ENCODE peak calls at places on chromosomes 16 and 17, in eight cellular contexts. One of them, this sample, is unnamed.

GRCh38 chr17:48011405-48012150 is 26.0 kb downstream of the COPZ2 start:
- DNase-seq in ACHN: peak; percentile 51
- DNase-seq in sciatic nerve: no peak
- DNase-seq in BJ: no peak
- DNase-seq in cardiac fibroblast: peak; percentile 53
- DNase-seq in NCI-H2081: no peak
- DNase-seq in fibroblast of mammary gland: peak; percentile 48
- DNase-seq in esophagus squamous epithelium: no peak
- DNase-seq in this sample: peak; percentile 26

GRCh38 chr16:83727018-83727417 is 80.8 kb upstream of the HSBP1 start:
- DNase-seq in ACHN: no peak
- DNase-seq in sciatic nerve: no peak
- DNase-seq in BJ: no peak
- DNase-seq in cardiac fibroblast: peak; percentile 35
- DNase-seq in NCI-H2081: no peak
- DNase-seq in fibroblast of mammary gland: peak; percentile 12
- DNase-seq in esophagus squamous epithelium: no peak
- DNase-seq in this sample: no peak

GRCh38 chr17:48494335-48494734 is 36.5 kb downstream of the HOXB1 start:
- DNase-seq in ACHN: no peak
- DNase-seq in sciatic nerve: no peak
- DNase-seq in BJ: no peak
- DNase-seq in cardiac fibroblast: peak; percentile 81
- DNase-seq in NCI-H2081: no peak
- DNase-seq in fibroblast of mammary gland: peak; percentile 91
- DNase-seq in esophagus squamous epithelium: no peak
- DNase-seq in this sample: peak; percentile 36

GRCh38 chr16:54647731-54648221 is 282.9 kb upstream of the IRX5 start:
- DNase-seq in ACHN: no peak
- DNase-seq in sciatic nerve: no peak
- DNase-seq in BJ: no peak
- DNase-seq in cardiac fibroblast: peak; percentile 74
- DNase-seq in NCI-H2081: peak; percentile 5
- DNase-seq in fibroblast of mammary gland: peak; percentile 72
- DNase-seq in esophagus squamous epithelium: no peak
- DNase-seq in this sample: peak; percentile 17

GRCh38 chr16:11681526-11681925 is 13.3 kb downstream of the SNN start:
- DNase-seq in ACHN: no peak
- DNase-seq in sciatic nerve: no peak
- DNase-seq in BJ: no peak
- DNase-seq in cardiac fibroblast: no peak
- DNase-seq in NCI-H2081: no peak
- DNase-seq in fibroblast of mammary gland: no peak
- DNase-seq in esophagus squamous epithelium: no peak
- DNase-seq in this sample: no peak

GRCh38 chr16:84611041-84611440 is 6.8 kb downstream of the COTL1 start:
- DNase-seq in ACHN: no peak
- DNase-seq in sciatic nerve: no peak
- DNase-seq in BJ: no peak
- DNase-seq in cardiac fibroblast: peak; percentile 18
- DNase-seq in NCI-H2081: no peak
- DNase-seq in fibroblast of mammary gland: peak; percentile 44
- DNase-seq in esophagus squamous epithelium: no peak
- DNase-seq in this sample: no peak

GRCh38 chr17:49021095-49021767 is 24.0 kb downstream of the IGF2BP1 start:
- DNase-seq in ACHN: no peak
- DNase-seq in sciatic nerve: no peak
- DNase-seq in BJ: no peak
- DNase-seq in cardiac fibroblast: peak; percentile 48
- DNase-seq in NCI-H2081: no peak
- DNase-seq in fibroblast of mammary gland: no peak
- DNase-seq in esophagus squamous epithelium: no peak
- DNase-seq in this sample: no peak

GRCh38 chr17:77802811-77803220 is 155.7 kb upstream of the TNRC6C start:
- DNase-seq in ACHN: no peak
- DNase-seq in sciatic nerve: no peak
- DNase-seq in BJ: no peak
- DNase-seq in cardiac fibroblast: peak; percentile 7
- DNase-seq in NCI-H2081: peak; percentile 71
- DNase-seq in fibroblast of mammary gland: no peak
- DNase-seq in esophagus squamous epithelium: no peak
- DNase-seq in this sample: no peak

GRCh38 chr17:49136335-49136734 is 3.8 kb downstream of the B4GALNT2 start:
- DNase-seq in ACHN: no peak
- DNase-seq in sciatic nerve: no peak
- DNase-seq in BJ: no peak
- DNase-seq in cardiac fibroblast: no peak
- DNase-seq in NCI-H2081: no peak
- DNase-seq in fibroblast of mammary gland: no peak
- DNase-seq in esophagus squamous epithelium: no peak
- DNase-seq in this sample: no peak

GRCh38 chr17:51640108-51640622 is 379.8 kb downstream of the UTP18 start:
- DNase-seq in ACHN: peak; percentile 10
- DNase-seq in sciatic nerve: no peak
- DNase-seq in BJ: no peak
- DNase-seq in cardiac fibroblast: peak; percentile 1
- DNase-seq in NCI-H2081: peak; percentile 18
- DNase-seq in fibroblast of mammary gland: no peak
- DNase-seq in esophagus squamous epithelium: no peak
- DNase-seq in this sample: peak; percentile 14

GRCh38 chr17:50050431-50051032 is 5.4 kb upstream of the ITGA3 start:
- DNase-seq in ACHN: no peak
- DNase-seq in sciatic nerve: no peak
- DNase-seq in BJ: no peak
- DNase-seq in cardiac fibroblast: no peak
- DNase-seq in NCI-H2081: no peak
- DNase-seq in fibroblast of mammary gland: no peak
- DNase-seq in esophagus squamous epithelium: no peak
- DNase-seq in this sample: no peak

GRCh38 chr16:16155234-16155633 is 68.1 kb downstream of the ABCC6 start:
- DNase-seq in ACHN: no peak
- DNase-seq in sciatic nerve: no peak
- DNase-seq in BJ: no peak
- DNase-seq in cardiac fibroblast: no peak
- DNase-seq in NCI-H2081: no peak
- DNase-seq in fibroblast of mammary gland: no peak
- DNase-seq in esophagus squamous epithelium: no peak
- DNase-seq in this sample: no peak

GRCh38 chr17:79919164-79919585 is 79.9 kb upstream of the CBX4 start:
- DNase-seq in ACHN: peak; percentile 94
- DNase-seq in sciatic nerve: peak; percentile 89
- DNase-seq in BJ: no peak
- DNase-seq in cardiac fibroblast: no peak
- DNase-seq in NCI-H2081: no peak
- DNase-seq in fibroblast of mammary gland: no peak
- DNase-seq in esophagus squamous epithelium: no peak
- DNase-seq in this sample: peak; percentile 20

GRCh38 chr17:57121308-57122042 is 36.4 kb downstream of the AKAP1 start:
- DNase-seq in ACHN: peak; percentile 60
- DNase-seq in sciatic nerve: no peak
- DNase-seq in BJ: no peak
- DNase-seq in cardiac fibroblast: peak; percentile 55
- DNase-seq in NCI-H2081: peak; percentile 47
- DNase-seq in fibroblast of mammary gland: peak; percentile 35
- DNase-seq in esophagus squamous epithelium: no peak
- DNase-seq in this sample: no peak

GRCh38 chr17:69733171-69734014 is 318.9 kb downstream of the MAP2K6 start:
- DNase-seq in ACHN: peak; percentile 91
- DNase-seq in sciatic nerve: no peak
- DNase-seq in BJ: no peak
- DNase-seq in cardiac fibroblast: peak; percentile 79
- DNase-seq in NCI-H2081: no peak
- DNase-seq in fibroblast of mammary gland: peak; percentile 81
- DNase-seq in esophagus squamous epithelium: no peak
- DNase-seq in this sample: peak; percentile 86

GRCh38 chr16:80526418-80527061 is 14.3 kb upstream of the DYNLRB2 start:
- DNase-seq in ACHN: peak; percentile 76
- DNase-seq in sciatic nerve: peak; percentile 64
- DNase-seq in BJ: peak; percentile 7
- DNase-seq in cardiac fibroblast: peak; percentile 75
- DNase-seq in NCI-H2081: peak; percentile 11
- DNase-seq in fibroblast of mammary gland: peak; percentile 69
- DNase-seq in esophagus squamous epithelium: no peak
- DNase-seq in this sample: peak; percentile 49

GRCh38 chr17:75512946-75513666 is 2.2 kb downstream of the CASKIN2 start:
- DNase-seq in ACHN: no peak
- DNase-seq in sciatic nerve: no peak
- DNase-seq in BJ: no peak
- DNase-seq in cardiac fibroblast: peak; percentile 31
- DNase-seq in NCI-H2081: no peak
- DNase-seq in fibroblast of mammary gland: peak; percentile 46
- DNase-seq in esophagus squamous epithelium: no peak
- DNase-seq in this sample: no peak

GRCh38 chr16:30992931-30993816 is 8.2 kb downstream of the HSD3B7 start:
- DNase-seq in ACHN: no peak
- DNase-seq in sciatic nerve: no peak
- DNase-seq in BJ: no peak
- DNase-seq in cardiac fibroblast: no peak
- DNase-seq in NCI-H2081: no peak
- DNase-seq in fibroblast of mammary gland: no peak
- DNase-seq in esophagus squamous epithelium: no peak
- DNase-seq in this sample: no peak

GRCh38 chr17:62901544-62901943 is 64.5 kb upstream of the TANC2 start:
- DNase-seq in ACHN: no peak
- DNase-seq in sciatic nerve: no peak
- DNase-seq in BJ: no peak
- DNase-seq in cardiac fibroblast: no peak
- DNase-seq in NCI-H2081: no peak
- DNase-seq in fibroblast of mammary gland: no peak
- DNase-seq in esophagus squamous epithelium: no peak
- DNase-seq in this sample: no peak

GRCh38 chr17:49497147-49498036 is 2.3 kb downstream of the NGFR start:
- DNase-seq in ACHN: peak; percentile 9
- DNase-seq in sciatic nerve: peak; percentile 78
- DNase-seq in BJ: no peak
- DNase-seq in cardiac fibroblast: peak; percentile 11
- DNase-seq in NCI-H2081: no peak
- DNase-seq in fibroblast of mammary gland: peak; percentile 16
- DNase-seq in esophagus squamous epithelium: no peak
- DNase-seq in this sample: no peak

GRCh38 chr17:13874817-13875216 is 194.5 kb upstream of the COX10 start:
- DNase-seq in ACHN: no peak
- DNase-seq in sciatic nerve: no peak
- DNase-seq in BJ: no peak
- DNase-seq in cardiac fibroblast: no peak
- DNase-seq in NCI-H2081: no peak
- DNase-seq in fibroblast of mammary gland: no peak
- DNase-seq in esophagus squamous epithelium: no peak
- DNase-seq in this sample: no peak

GRCh38 chr17:59108400-59109102 is 1.9 kb upstream of the TRIM37 start:
- DNase-seq in ACHN: no peak
- DNase-seq in sciatic nerve: no peak
- DNase-seq in BJ: no peak
- DNase-seq in cardiac fibroblast: no peak
- DNase-seq in NCI-H2081: no peak
- DNase-seq in fibroblast of mammary gland: peak; percentile 2
- DNase-seq in esophagus squamous epithelium: no peak
- DNase-seq in this sample: no peak

GRCh38 chr17:64063766-64064224 is 43.4 kb upstream of the ICAM2 start:
- DNase-seq in ACHN: peak; percentile 35
- DNase-seq in sciatic nerve: peak; percentile 71
- DNase-seq in BJ: no peak
- DNase-seq in cardiac fibroblast: peak; percentile 37
- DNase-seq in NCI-H2081: peak; percentile 10
- DNase-seq in fibroblast of mammary gland: peak; percentile 33
- DNase-seq in esophagus squamous epithelium: no peak
- DNase-seq in this sample: peak; percentile 46

GRCh38 chr17:64355536-64356303 is 34.9 kb downstream of the PECAM1 start:
- DNase-seq in ACHN: no peak
- DNase-seq in sciatic nerve: no peak
- DNase-seq in BJ: no peak
- DNase-seq in cardiac fibroblast: peak; percentile 87
- DNase-seq in NCI-H2081: no peak
- DNase-seq in fibroblast of mammary gland: peak; percentile 96
- DNase-seq in esophagus squamous epithelium: no peak
- DNase-seq in this sample: no peak

GRCh38 chr17:35170968-35171771 is 23.0 kb downstream of the SLC35G3 start:
- DNase-seq in ACHN: peak; percentile 28
- DNase-seq in sciatic nerve: peak; percentile 58
- DNase-seq in BJ: no peak
- DNase-seq in cardiac fibroblast: peak; percentile 56
- DNase-seq in NCI-H2081: no peak
- DNase-seq in fibroblast of mammary gland: peak; percentile 47
- DNase-seq in esophagus squamous epithelium: no peak
- DNase-seq in this sample: no peak

GRCh38 chr17:2049333-2050245 is 5.3 kb upstream of the HIC1 start:
- DNase-seq in ACHN: peak; percentile 83
- DNase-seq in sciatic nerve: peak; percentile 93
- DNase-seq in BJ: no peak
- DNase-seq in cardiac fibroblast: peak; percentile 80
- DNase-seq in NCI-H2081: peak; percentile 45
- DNase-seq in fibroblast of mammary gland: peak; percentile 75
- DNase-seq in esophagus squamous epithelium: no peak
- DNase-seq in this sample: no peak

GRCh38 chr17:28623696-28624095 is 9.7 kb upstream of the RSKR start:
- DNase-seq in ACHN: no peak
- DNase-seq in sciatic nerve: no peak
- DNase-seq in BJ: no peak
- DNase-seq in cardiac fibroblast: no peak
- DNase-seq in NCI-H2081: no peak
- DNase-seq in fibroblast of mammary gland: no peak
- DNase-seq in esophagus squamous epithelium: no peak
- DNase-seq in this sample: no peak

GRCh38 chr17:79955167-79955549 is 80.5 kb downstream of the TBC1D16 start:
- DNase-seq in ACHN: no peak
- DNase-seq in sciatic nerve: no peak
- DNase-seq in BJ: no peak
- DNase-seq in cardiac fibroblast: no peak
- DNase-seq in NCI-H2081: no peak
- DNase-seq in fibroblast of mammary gland: no peak
- DNase-seq in esophagus squamous epithelium: no peak
- DNase-seq in this sample: no peak

GRCh38 chr17:45170976-45171337 is 9.3 kb downstream of the HEXIM2 start:
- DNase-seq in ACHN: peak; percentile 33
- DNase-seq in sciatic nerve: peak; percentile 76
- DNase-seq in BJ: peak; percentile 73
- DNase-seq in cardiac fibroblast: peak; percentile 69
- DNase-seq in NCI-H2081: no peak
- DNase-seq in fibroblast of mammary gland: peak; percentile 68
- DNase-seq in esophagus squamous epithelium: no peak
- DNase-seq in this sample: peak; percentile 95

GRCh38 chr16:20899503-20900298 is 457 bp downstream of the DCUN1D3 start:
- DNase-seq in ACHN: peak; percentile 66
- DNase-seq in sciatic nerve: peak; percentile 68
- DNase-seq in BJ: no peak
- DNase-seq in cardiac fibroblast: peak; percentile 22
- DNase-seq in NCI-H2081: no peak
- DNase-seq in fibroblast of mammary gland: no peak
- DNase-seq in esophagus squamous epithelium: no peak
- DNase-seq in this sample: no peak

GRCh38 chr17:82232876-82233785 is 4.3 kb downstream of the SLC16A3 start:
- DNase-seq in ACHN: no peak
- DNase-seq in sciatic nerve: peak; percentile 61
- DNase-seq in BJ: no peak
- DNase-seq in cardiac fibroblast: no peak
- DNase-seq in NCI-H2081: no peak
- DNase-seq in fibroblast of mammary gland: no peak
- DNase-seq in esophagus squamous epithelium: no peak
- DNase-seq in this sample: no peak

GRCh38 chr16:17409894-17410293 is 60.9 kb downstream of the XYLT1 start:
- DNase-seq in ACHN: no peak
- DNase-seq in sciatic nerve: no peak
- DNase-seq in BJ: no peak
- DNase-seq in cardiac fibroblast: no peak
- DNase-seq in NCI-H2081: no peak
- DNase-seq in fibroblast of mammary gland: no peak
- DNase-seq in esophagus squamous epithelium: no peak
- DNase-seq in this sample: no peak

GRCh38 chr16:46745594-46745993 is 2.5 kb downstream of the MYLK3 start:
- DNase-seq in ACHN: no peak
- DNase-seq in sciatic nerve: peak; percentile 8
- DNase-seq in BJ: no peak
- DNase-seq in cardiac fibroblast: no peak
- DNase-seq in NCI-H2081: no peak
- DNase-seq in fibroblast of mammary gland: no peak
- DNase-seq in esophagus squamous epithelium: no peak
- DNase-seq in this sample: no peak

GRCh38 chr17:30897311-30897710 is 8.7 kb downstream of the TEFM start:
- DNase-seq in ACHN: no peak
- DNase-seq in sciatic nerve: no peak
- DNase-seq in BJ: no peak
- DNase-seq in cardiac fibroblast: no peak
- DNase-seq in NCI-H2081: no peak
- DNase-seq in fibroblast of mammary gland: no peak
- DNase-seq in esophagus squamous epithelium: no peak
- DNase-seq in this sample: no peak